ENCODE peak calls at places on chromosome X, in eight cellular contexts. C, F, O, R, K, A, L and V are unnamed samples.

GRCh38 chrX:111585337-111585736 is 73.9 kb downstream of the SERTM2 start:
- DNase-seq in C (no peak), F (no peak), O (no peak), R (no peak), K (no peak), A (no peak), L (no peak), V (no peak)

GRCh38 chrX:71652405-71652804 is 14.9 kb upstream of the LOC101059915 start:
- DNase-seq in C (peak), F (peak), O (peak), R (peak), K (peak), A (peak), L (no peak), V (peak)

GRCh38 chrX:107718156-107718621 is 57.4 kb downstream of the TSC22D3 start:
- DNase-seq in C (peak), F (peak), O (no peak), R (peak), K (peak), A (peak), L (no peak), V (peak)

GRCh38 chrX:51837926-51838325 is 55.5 kb upstream of the MAGED1 start:
- DNase-seq in C (peak), F (peak), O (no peak), R (no peak), K (no peak), A (no peak), L (no peak), V (no peak)

GRCh38 chrX:47814853-47815252 is 21.8 kb upstream of the ZNF81 start:
- DNase-seq in C (no peak), F (peak), O (no peak), R (no peak), K (no peak), A (no peak), L (no peak), V (no peak)

GRCh38 chrX:103343105-103343504 is 13.1 kb downstream of the TCEAL7 start:
- DNase-seq in C (peak), F (peak), O (peak), R (peak), K (peak), A (peak), L (no peak), V (peak)

GRCh38 chrX:118024482-118024881 is 92.1 kb downstream of the KLHL13 start:
- DNase-seq in C (no peak), F (no peak), O (no peak), R (no peak), K (no peak), A (no peak), L (no peak), V (no peak)

GRCh38 chrX:101206471-101206870 is 13.1 kb upstream of the DRP2 start:
- DNase-seq in C (peak), F (peak), O (no peak), R (no peak), K (no peak), A (peak), L (no peak), V (peak)

GRCh38 chrX:38717871-38718270 is 83.4 kb upstream of the MID1IP1 start:
- DNase-seq in C (no peak), F (peak), O (no peak), R (no peak), K (no peak), A (peak), L (no peak), V (peak)

GRCh38 chrX:16743604-16744325 is 24.4 kb downstream of the SYAP1 start:
- DNase-seq in C (no peak), F (peak), O (no peak), R (no peak), K (no peak), A (peak), L (no peak), V (no peak)

GRCh38 chrX:119784747-119785446 is 6.5 kb downstream of the RPL39 start:
- DNase-seq in C (peak), F (peak), O (no peak), R (peak), K (peak), A (peak), L (no peak), V (peak)

GRCh38 chrX:50888884-50889283 is 21.7 kb upstream of the BMP15 start:
- DNase-seq in C (no peak), F (no peak), O (no peak), R (no peak), K (no peak), A (no peak), L (no peak), V (no peak)

GRCh38 chrX:82589410-82589809 is 918.7 kb upstream of the POU3F4 start:
- DNase-seq in C (no peak), F (no peak), O (no peak), R (no peak), K (no peak), A (no peak), L (no peak), V (no peak)

GRCh38 chrX:139877710-139878414 is 55.0 kb downstream of the ATP11C start:
- DNase-seq in C (no peak), F (peak), O (no peak), R (no peak), K (no peak), A (no peak), L (no peak), V (no peak)

GRCh38 chrX:44748014-44748413 is 95.8 kb upstream of the DUSP21 start:
- DNase-seq in C (no peak), F (peak), O (no peak), R (no peak), K (no peak), A (peak), L (no peak), V (no peak)

GRCh38 chrX:42943051-42943450 is 165.1 kb upstream of the PPP1R2C start:
- DNase-seq in C (no peak), F (peak), O (no peak), R (no peak), K (no peak), A (no peak), L (no peak), V (peak)

GRCh38 chrX:153669174-153669890 is 4.3 kb downstream of the PNCK start:
- DNase-seq in C (no peak), F (peak), O (no peak), R (peak), K (no peak), A (peak), L (no peak), V (peak)

GRCh38 chrX:134600714-134601113 is 57.6 kb downstream of the PLAC1 start:
- DNase-seq in C (no peak), F (peak), O (no peak), R (no peak), K (no peak), A (peak), L (no peak), V (no peak)

GRCh38 chrX:73876897-73877296 is 313.9 kb downstream of the CHIC1 start:
- DNase-seq in C (no peak), F (no peak), O (no peak), R (no peak), K (no peak), A (no peak), L (no peak), V (no peak)

GRCh38 chrX:136063340-136064079 is 78.3 kb downstream of the SLC9A6 start:
- DNase-seq in C (no peak), F (peak), O (no peak), R (no peak), K (no peak), A (no peak), L (no peak), V (no peak)

GRCh38 chrX:151919610-151920009 is 6.9 kb downstream of the MAGEA4 start:
- DNase-seq in C (no peak), F (no peak), O (no peak), R (no peak), K (no peak), A (no peak), L (no peak), V (no peak)

GRCh38 chrX:148310402-148311200 is 189.8 kb upstream of the AFF2 start:
- DNase-seq in C (no peak), F (no peak), O (no peak), R (peak), K (peak), A (no peak), L (no peak), V (no peak)

GRCh38 chrX:79117078-79117477 is 27.4 kb upstream of the GPR174 start:
- DNase-seq in C (no peak), F (peak), O (no peak), R (no peak), K (no peak), A (no peak), L (no peak), V (no peak)

GRCh38 chrX:14027031-14027430 is 2.7 kb downstream of the GEMIN8 start:
- DNase-seq in C (peak), F (peak), O (peak), R (no peak), K (no peak), A (no peak), L (peak), V (no peak)

GRCh38 chrX:12975670-12975965 is 708 bp downstream of the TMSB4X start:
- DNase-seq in C (peak), F (no peak), O (no peak), R (no peak), K (no peak), A (no peak), L (no peak), V (no peak)

GRCh38 chrX:19870206-19870605 is 17.2 kb downstream of the SH3KBP1 start:
- DNase-seq in C (no peak), F (no peak), O (no peak), R (no peak), K (no peak), A (no peak), L (no peak), V (no peak)

GRCh38 chrX:72018277-72019112 is 107.8 kb downstream of the NHSL2 start:
- DNase-seq in C (peak), F (peak), O (peak), R (peak), K (peak), A (peak), L (no peak), V (peak)

GRCh38 chrX:25596881-25597280 is 541.3 kb upstream of the MAGEB18 start:
- DNase-seq in C (no peak), F (peak), O (no peak), R (no peak), K (no peak), A (no peak), L (no peak), V (no peak)

GRCh38 chrX:107672955-107673378 is 44.7 kb downstream of the PRPS1 start:
- DNase-seq in C (peak), F (peak), O (no peak), R (peak), K (peak), A (peak), L (no peak), V (peak)

GRCh38 chrX:2627272-2627867 is 63.7 kb upstream of the CD99 start:
- DNase-seq in C (no peak), F (peak), O (no peak), R (peak), K (peak), A (peak), L (no peak), V (peak)

GRCh38 chrX:85288992-85289723 is 45.4 kb downstream of the ZNF711 start:
- DNase-seq in C (no peak), F (no peak), O (no peak), R (no peak), K (no peak), A (no peak), L (no peak), V (no peak)

GRCh38 chrX:53288173-53288572 is 6.8 kb upstream of the IQSEC2 start:
- DNase-seq in C (peak), F (peak), O (peak), R (peak), K (no peak), A (no peak), L (no peak), V (no peak)

GRCh38 chrX:45774961-45775360 is 574.3 kb upstream of the DIPK2B start:
- DNase-seq in C (no peak), F (peak), O (no peak), R (no peak), K (no peak), A (peak), L (no peak), V (no peak)